ENCODE peak calls at places on chromosomes 7 and 10, in ten cellular contexts. M is stomach, I is fibroblast of pulmonary artery, G is endothelial cell, K is nephron progenitor cell, A is foreskin fibroblast, N is A549, S is fibroblast of lung, F is AG09309, B is MM.1S. U is an unnamed sample.

GRCh38 chr7:120997902-120998301 is 9.4 kb downstream of the CPED1 start:
- DNase-seq in M (no peak), I (no peak), G (no peak), K (no peak), A (no peak), N (no peak), S (no peak), F (no peak), B (peak), U (no peak)

GRCh38 chr7:136061433-136061832 is 84.3 kb upstream of the MTPN start:
- DNase-seq in M (no peak), I (no peak), G (no peak), K (no peak), A (no peak), N (no peak), S (no peak), F (no peak), B (no peak), U (no peak)

GRCh38 chr10:32446701-32447406 is 914 bp downstream of the CCDC7 start:
- DNase-seq in M (no peak), I (no peak), G (no peak), K (no peak), A (no peak), N (peak), S (peak), F (no peak), B (peak), U (no peak)

GRCh38 chr7:23268746-23269145 is 22.2 kb downstream of the GPNMB start:
- DNase-seq in M (no peak), I (no peak), G (no peak), K (no peak), A (no peak), N (no peak), S (peak), F (no peak), B (no peak), U (no peak)

GRCh38 chr10:13382759-13383753 is 35.0 kb upstream of the SEPHS1 start:
- DNase-seq in M (peak), I (no peak), G (peak), K (peak), A (no peak), N (no peak), S (peak), F (no peak), B (no peak), U (no peak)

GRCh38 chr10:123879596-123880257 is 11.9 kb downstream of the CPXM2 start:
- DNase-seq in M (peak), I (no peak), G (no peak), K (no peak), A (no peak), N (no peak), S (no peak), F (no peak), B (no peak), U (no peak)

GRCh38 chr7:50332241-50333176 is 28.0 kb downstream of the IKZF1 start:
- DNase-seq in M (no peak), I (no peak), G (no peak), K (no peak), A (no peak), N (no peak), S (no peak), F (no peak), B (no peak), U (no peak)

GRCh38 chr10:70381491-70382421 is 669 bp downstream of the LRRC20 start:
- DNase-seq in M (peak), I (peak), G (peak), K (peak), A (no peak), N (peak), S (peak), F (no peak), B (peak), U (peak)

GRCh38 chr7:101363734-101364374 is 1.2 kb downstream of the COL26A1 start:
- DNase-seq in M (peak), I (peak), G (peak), K (peak), A (peak), N (peak), S (peak), F (peak), B (peak), U (peak)

GRCh38 chr7:105759670-105760548 is 116.5 kb downstream of the ATXN7L1 start:
- DNase-seq in M (peak), I (peak), G (peak), K (peak), A (peak), N (peak), S (peak), F (peak), B (peak), U (no peak)

GRCh38 chr7:41688012-41688625 is 14.8 kb downstream of the INHBA start:
- DNase-seq in M (no peak), I (no peak), G (no peak), K (no peak), A (no peak), N (no peak), S (peak), F (no peak), B (no peak), U (no peak)

GRCh38 chr7:139099181-139099947 is 10.2 kb downstream of the ZC3HAV1 start:
- DNase-seq in M (no peak), I (peak), G (no peak), K (no peak), A (peak), N (no peak), S (peak), F (no peak), B (no peak), U (no peak)

GRCh38 chr7:21938463-21938862 is 7.2 kb downstream of the CDCA7L start:
- DNase-seq in M (no peak), I (no peak), G (no peak), K (no peak), A (no peak), N (peak), S (no peak), F (no peak), B (no peak), U (no peak)

GRCh38 chr7:10956528-10956927 is 17.1 kb upstream of the PHF14 start:
- DNase-seq in M (no peak), I (no peak), G (no peak), K (no peak), A (no peak), N (no peak), S (no peak), F (no peak), B (no peak), U (no peak)

GRCh38 chr10:77513783-77514331 is 123.8 kb downstream of the KCNMA1 start:
- DNase-seq in M (peak), I (peak), G (no peak), K (peak), A (peak), N (peak), S (peak), F (no peak), B (no peak), U (no peak)

GRCh38 chr7:106057962-106058901 is 53.9 kb downstream of the SYPL1 start:
- DNase-seq in M (peak), I (no peak), G (no peak), K (no peak), A (no peak), N (no peak), S (no peak), F (no peak), B (no peak), U (peak)

GRCh38 chr7:29527709-29528108 is 35.9 kb upstream of the PRR15 start:
- DNase-seq in M (no peak), I (no peak), G (no peak), K (no peak), A (no peak), N (no peak), S (no peak), F (no peak), B (no peak), U (no peak)

GRCh38 chr7:6375346-6376101 is 72.2 kb downstream of the DAGLB start:
- DNase-seq in M (no peak), I (peak), G (no peak), K (no peak), A (no peak), N (no peak), S (peak), F (no peak), B (no peak), U (no peak)

GRCh38 chr7:108598153-108598552 is 28.5 kb downstream of the DNAJB9 start:
- DNase-seq in M (no peak), I (no peak), G (no peak), K (peak), A (no peak), N (no peak), S (no peak), F (no peak), B (no peak), U (no peak)

GRCh38 chr10:44880090-44880715 is 30.9 kb upstream of the TMEM72 start:
- DNase-seq in M (no peak), I (no peak), G (no peak), K (no peak), A (no peak), N (no peak), S (no peak), F (no peak), B (no peak), U (no peak)

GRCh38 chr7:18450021-18450420 is 45.5 kb upstream of the HDAC9 start:
- DNase-seq in M (no peak), I (no peak), G (no peak), K (no peak), A (no peak), N (no peak), S (no peak), F (no peak), B (no peak), U (no peak)

GRCh38 chr7:24049296-24049695 is 234.7 kb upstream of the NPY start:
- DNase-seq in M (no peak), I (no peak), G (no peak), K (no peak), A (no peak), N (no peak), S (no peak), F (no peak), B (no peak), U (no peak)

GRCh38 chr7:29485376-29486190 is 78.1 kb upstream of the PRR15 start:
- DNase-seq in M (no peak), I (no peak), G (no peak), K (no peak), A (no peak), N (no peak), S (no peak), F (no peak), B (no peak), U (no peak)

GRCh38 chr7:65927489-65928448 is 54.2 kb downstream of the GUSB start:
- DNase-seq in M (no peak), I (peak), G (no peak), K (no peak), A (no peak), N (no peak), S (no peak), F (no peak), B (no peak), U (no peak)

GRCh38 chr10:34205452-34205851 is 609.6 kb downstream of the PARD3 start:
- DNase-seq in M (no peak), I (no peak), G (no peak), K (no peak), A (no peak), N (no peak), S (no peak), F (no peak), B (peak), U (no peak)

GRCh38 chr10:22481106-22481505 is 135.8 kb downstream of the SPAG6 start:
- DNase-seq in M (no peak), I (no peak), G (no peak), K (no peak), A (no peak), N (no peak), S (no peak), F (no peak), B (no peak), U (no peak)

GRCh38 chr10:78313636-78314035 is 280.0 kb downstream of the RPS24 start:
- DNase-seq in M (no peak), I (no peak), G (no peak), K (no peak), A (no peak), N (no peak), S (no peak), F (no peak), B (no peak), U (no peak)

GRCh38 chr10:130179640-130180039 is 43.4 kb downstream of the GLRX3 start:
- DNase-seq in M (no peak), I (peak), G (peak), K (no peak), A (peak), N (peak), S (peak), F (peak), B (peak), U (no peak)

GRCh38 chr10:69101451-69102095 is 13.7 kb downstream of the SRGN start:
- DNase-seq in M (no peak), I (peak), G (no peak), K (no peak), A (no peak), N (no peak), S (peak), F (no peak), B (no peak), U (no peak)

GRCh38 chr10:34922138-34922537 is 107.0 kb upstream of the PARD3 start:
- DNase-seq in M (no peak), I (no peak), G (no peak), K (no peak), A (peak), N (no peak), S (no peak), F (no peak), B (no peak), U (no peak)

GRCh38 chr7:154623399-154623798 is 379.5 kb downstream of the PAXIP1 start:
- DNase-seq in M (no peak), I (no peak), G (no peak), K (no peak), A (no peak), N (no peak), S (no peak), F (no peak), B (no peak), U (no peak)

GRCh38 chr10:79502561-79503309 is 9.6 kb upstream of the EIF5AL1 start:
- DNase-seq in M (no peak), I (no peak), G (peak), K (peak), A (no peak), N (peak), S (no peak), F (no peak), B (no peak), U (no peak)

GRCh38 chr10:72340510-72340895 is 14.2 kb downstream of the DNAJB12 start:
- DNase-seq in M (peak), I (peak), G (peak), K (peak), A (no peak), N (peak), S (no peak), F (no peak), B (peak), U (peak)

DNA sequence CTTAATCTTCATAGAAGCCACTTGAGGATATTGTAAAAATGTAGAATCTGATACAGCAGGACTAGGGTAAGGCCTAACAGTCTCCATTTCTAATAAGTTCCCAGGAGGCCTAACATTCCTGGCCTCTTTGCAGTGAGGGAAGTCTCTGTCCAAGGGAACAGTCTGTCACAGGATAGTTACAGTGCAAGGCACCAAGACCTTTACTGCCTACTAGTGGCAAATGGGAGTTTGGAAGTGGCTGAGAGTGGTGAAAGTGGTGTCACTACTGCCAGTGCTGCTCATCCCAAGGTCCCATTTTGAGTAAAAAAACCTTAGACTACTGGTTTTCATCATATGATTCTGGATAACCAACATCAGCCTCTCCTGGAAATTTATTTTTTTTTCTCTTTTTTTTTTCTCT is 619.5 kb upstream of the SEMA3D start:
- DNase-seq in M (no peak), I (no peak), G (no peak), K (no peak), A (no peak), N (peak), S (no peak), F (no peak), B (no peak), U (no peak)
- TF ChIP-seq CTCF in M (no peak), I (no peak), G (no peak), K (peak), A (peak), N (no peak), S (peak), F (peak), B (peak), U (no peak)

GRCh38 chr7:132122901-132123300 is 453.4 kb downstream of the PLXNA4 start:
- DNase-seq in M (no peak), I (no peak), G (no peak), K (no peak), A (no peak), N (no peak), S (no peak), F (no peak), B (no peak), U (no peak)

GRCh38 chr7:132123763-132124162 is 452.5 kb downstream of the PLXNA4 start:
- DNase-seq in M (no peak), I (no peak), G (no peak), K (no peak), A (no peak), N (no peak), S (no peak), F (no peak), B (no peak), U (no peak)

GRCh38 chr7:132124575-132124974 is 451.7 kb downstream of the PLXNA4 start:
- DNase-seq in M (no peak), I (no peak), G (no peak), K (no peak), A (no peak), N (no peak), S (no peak), F (no peak), B (no peak), U (no peak)

GRCh38 chr7:132125096-132125495 is 451.2 kb downstream of the PLXNA4 start:
- DNase-seq in M (no peak), I (no peak), G (no peak), K (no peak), A (peak), N (no peak), S (no peak), F (no peak), B (no peak), U (no peak)

GRCh38 chr7:132125872-132126595 is 450.2 kb downstream of the PLXNA4 start:
- DNase-seq in M (no peak), I (no peak), G (no peak), K (no peak), A (no peak), N (no peak), S (no peak), F (no peak), B (no peak), U (no peak)
- TF ChIP-seq CTCF in M (no peak), I (no peak), G (no peak), K (no peak), A (no peak), N (no peak), S (no peak), F (no peak), B (no peak), U (no peak)

GRCh38 chr10:119026301-119027110 is 3.0 kb upstream of the NANOS1 start:
- DNase-seq in M (no peak), I (no peak), G (no peak), K (no peak), A (no peak), N (no peak), S (peak), F (no peak), B (no peak), U (no peak)
- TF ChIP-seq CTCF in M (no peak), I (no peak), G (no peak), K (no peak), A (no peak), N (no peak), S (no peak), F (no peak), B (no peak), U (no peak)

GRCh38 chr10:119313645-119314044 is 106.3 kb downstream of the GRK5 start:
- DNase-seq in M (no peak), I (no peak), G (no peak), K (no peak), A (no peak), N (no peak), S (no peak), F (no peak), B (peak), U (no peak)
- TF ChIP-seq CTCF in M (no peak), I (no peak), G (no peak), K (no peak), A (no peak), N (no peak), S (no peak), F (no peak), B (no peak), U (no peak)

GRCh38 chr10:128124813-128125403 is 1.3 kb downstream of the MKI67 start:
- DNase-seq in M (no peak), I (no peak), G (no peak), K (no peak), A (no peak), N (no peak), S (no peak), F (no peak), B (peak), U (no peak)

GRCh38 chr10:128125944-128126764 is at the start of gene MKI67:
- DNase-seq in M (peak), I (peak), G (peak), K (peak), A (peak), N (peak), S (peak), F (peak), B (peak), U (peak)

GRCh38 chr10:128123853-128124252 is 2.4 kb downstream of the MKI67 start:
- DNase-seq in M (no peak), I (no peak), G (no peak), K (no peak), A (no peak), N (no peak), S (no peak), F (no peak), B (no peak), U (no peak)

GRCh38 chr10:128128582-128128981 is 2.4 kb upstream of the MKI67 start:
- DNase-seq in M (no peak), I (no peak), G (no peak), K (no peak), A (no peak), N (no peak), S (no peak), F (no peak), B (no peak), U (no peak)

DNA sequence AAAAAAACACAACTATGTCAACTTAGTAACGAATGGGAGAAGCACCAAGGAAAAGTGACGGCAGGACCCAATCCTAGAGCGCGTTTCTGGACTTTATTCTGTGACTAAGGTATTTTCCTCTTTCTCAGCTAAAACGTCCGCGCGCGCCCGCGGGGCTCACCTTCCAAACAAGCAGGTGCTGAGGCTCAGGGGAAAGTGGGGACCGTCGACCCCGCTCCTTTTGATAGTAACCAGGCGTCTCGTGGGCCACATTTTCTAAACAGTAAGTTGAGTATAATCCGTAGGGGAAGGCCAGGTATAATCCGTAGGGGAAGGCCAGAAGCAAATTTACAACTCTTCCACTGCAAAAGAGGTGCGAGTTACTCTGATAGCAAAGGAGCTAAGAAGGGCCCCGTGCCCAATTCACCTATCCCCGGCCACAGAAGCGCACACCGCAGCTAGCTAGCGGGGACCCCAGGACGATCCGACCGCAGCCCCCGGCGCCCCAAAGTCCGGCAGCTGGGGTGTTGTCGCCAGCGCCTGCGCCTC is 743 bp downstream of the MKI67 start:
- DNase-seq in M (no peak), I (no peak), G (no peak), K (no peak), A (no peak), N (peak), S (peak), F (no peak), B (peak), U (no peak)
- TF ChIP-seq CTCF in M (no peak), I (no peak), G (no peak), K (no peak), A (no peak), N (no peak), S (no peak), F (no peak), B (no peak), U (no peak)

GRCh38 chr10:12214763-12215218 is 18.8 kb downstream of the CDC123 start:
- DNase-seq in M (no peak), I (peak), G (peak), K (peak), A (peak), N (peak), S (peak), F (peak), B (peak), U (peak)
- TF ChIP-seq CTCF in M (peak), I (peak), G (peak), K (peak), A (peak), N (peak), S (peak), F (peak), B (peak), U (peak)